ENCODE peak calls at places on chromosomes 4 and X, in four cellular contexts. D is stomach, B is neural progenitor cell, I is breast epithelium. K is an unnamed sample.

GRCh38 chrX:84144281-84144680 is 43.7 kb downstream of the RPS6KA6 start:
- DNase-seq in D (no peak), B (no peak), I (no peak), K (no peak)

GRCh38 chrX:150871341-150871811 is 27.1 kb downstream of the CD99L2 start:
- DNase-seq in D (no peak), B (no peak), I (no peak), K (no peak)

GRCh38 chrX:41559662-41560061 is 112.5 kb downstream of the NYX start:
- DNase-seq in D (no peak), B (no peak), I (no peak), K (peak; percentile 43)

GRCh38 chr4:41537267-41537890 is 578 bp upstream of the LIMCH1 start:
- DNase-seq in D (no peak), B (no peak), I (no peak), K (no peak)

GRCh38 chr4:57490520-57490919 is 380.3 kb upstream of the IGFBP7 start:
- DNase-seq in D (no peak), B (no peak), I (peak; percentile 65), K (no peak)

GRCh38 chrX:153725832-153726285 is 1.2 kb downstream of the ABCD1 start:
- DNase-seq in D (no peak), B (no peak), I (no peak), K (no peak)

GRCh38 chrX:48890934-48891401 is 6.6 kb downstream of the TIMM17B start:
- DNase-seq in D (no peak), B (peak; percentile 61), I (no peak), K (no peak)

GRCh38 chr4:148415500-148415899 is 26.7 kb downstream of the NR3C2 start:
- DNase-seq in D (no peak), B (peak; percentile 25), I (no peak), K (no peak)

GRCh38 chrX:39427492-39428289 is 626.4 kb downstream of the MID1IP1 start:
- DNase-seq in D (no peak), B (no peak), I (no peak), K (peak; percentile 13)

GRCh38 chrX:44874481-44875184 is 1.6 kb downstream of the KDM6A start:
- DNase-seq in D (peak; percentile 35), B (peak; percentile 48), I (no peak), K (no peak)

GRCh38 chr4:94306713-94307112 is 35.9 kb downstream of the HPGDS start:
- DNase-seq in D (no peak), B (no peak), I (no peak), K (no peak)

GRCh38 chr4:154683956-154684681 is 59.7 kb upstream of the LRAT start:
- DNase-seq in D (no peak), B (no peak), I (no peak), K (no peak)

GRCh38 chr4:175070444-175070843 is 152.3 kb downstream of the ADAM29 start:
- DNase-seq in D (no peak), B (no peak), I (no peak), K (no peak)

GRCh38 chr4:186570193-186570996 is 15.0 kb upstream of the MTNR1A start:
- DNase-seq in D (peak; percentile 50), B (peak; percentile 38), I (no peak), K (peak; percentile 8)

GRCh38 chrX:7086384-7086783 is 61.1 kb upstream of the STS start:
- DNase-seq in D (no peak), B (no peak), I (no peak), K (no peak)

GRCh38 chrX:9374537-9374936 is 90.3 kb upstream of the TBL1X start:
- DNase-seq in D (peak; percentile 52), B (no peak), I (no peak), K (no peak)

GRCh38 chr4:24559032-24559821 is 25.1 kb downstream of the DHX15 start:
- DNase-seq in D (no peak), B (no peak), I (no peak), K (no peak)

GRCh38 chrX:31353095-31353494 is 281.3 kb upstream of the FTHL17 start:
- DNase-seq in D (no peak), B (no peak), I (no peak), K (peak; percentile 24)

GRCh38 chr4:4329496-4329895 is 39.4 kb downstream of the ZBTB49 start:
- DNase-seq in D (no peak), B (no peak), I (no peak), K (no peak)

GRCh38 chr4:169272265-169272886 is 1.6 kb upstream of the SH3RF1 start:
- DNase-seq in D (no peak), B (no peak), I (no peak), K (no peak)

GRCh38 chr4:10526431-10527222 is 69.4 kb upstream of the ZNF518B start:
- DNase-seq in D (no peak), B (no peak), I (no peak), K (no peak)

GRCh38 chrX:153519569-153520285 is 2.3 kb downstream of the ATP2B3 start:
- DNase-seq in D (no peak), B (no peak), I (no peak), K (no peak)

GRCh38 chr4:40661803-40662202 is 32.1 kb upstream of the RBM47 start:
- DNase-seq in D (no peak), B (no peak), I (no peak), K (no peak)

GRCh38 chrX:27350476-27350875 is 112.7 kb downstream of the PPP4R3C start:
- DNase-seq in D (no peak), B (no peak), I (no peak), K (no peak)

GRCh38 chr4:68361146-68361589 is 11.3 kb upstream of the YTHDC1 start:
- DNase-seq in D (no peak), B (no peak), I (no peak), K (no peak)

GRCh38 chr4:40305329-40306193 is 29.6 kb upstream of the CHRNA9 start:
- DNase-seq in D (no peak), B (no peak), I (no peak), K (no peak)

GRCh38 chr4:100290585-100290984 is 100.3 kb upstream of the DDIT4L start:
- DNase-seq in D (no peak), B (no peak), I (no peak), K (no peak)

GRCh38 chr4:63906660-63907146 is 502.5 kb downstream of the TECRL start:
- DNase-seq in D (no peak), B (no peak), I (no peak), K (no peak)

GRCh38 chr4:122663814-122664610 is 43.1 kb upstream of the IL21 start:
- DNase-seq in D (no peak), B (no peak), I (no peak), K (no peak)

GRCh38 chrX:154370300-154370881 is 4.0 kb downstream of the FLNA start:
- DNase-seq in D (no peak), B (peak; percentile 50), I (no peak), K (no peak)

GRCh38 chr4:104491396-104491821 is 3.3 kb downstream of the CXXC4 start:
- DNase-seq in D (peak; percentile 34), B (peak; percentile 85), I (peak; percentile 52), K (no peak)

GRCh38 chr4:184958839-184959238 is 59.5 kb upstream of the HELT start:
- DNase-seq in D (no peak), B (no peak), I (no peak), K (no peak)

GRCh38 chrX:155767101-155767878 is 113.9 kb upstream of the VAMP7 start:
- DNase-seq in D (peak; percentile 47), B (peak; percentile 76), I (no peak), K (peak; percentile 42)

GRCh38 chrX:103276581-103277002 is at the start of gene TCEAL5:
- DNase-seq in D (no peak), B (no peak), I (no peak), K (no peak)

GRCh38 chr4:54173281-54173912 is 55.7 kb upstream of the PDGFRA start:
- DNase-seq in D (no peak), B (no peak), I (no peak), K (no peak)

DNA sequence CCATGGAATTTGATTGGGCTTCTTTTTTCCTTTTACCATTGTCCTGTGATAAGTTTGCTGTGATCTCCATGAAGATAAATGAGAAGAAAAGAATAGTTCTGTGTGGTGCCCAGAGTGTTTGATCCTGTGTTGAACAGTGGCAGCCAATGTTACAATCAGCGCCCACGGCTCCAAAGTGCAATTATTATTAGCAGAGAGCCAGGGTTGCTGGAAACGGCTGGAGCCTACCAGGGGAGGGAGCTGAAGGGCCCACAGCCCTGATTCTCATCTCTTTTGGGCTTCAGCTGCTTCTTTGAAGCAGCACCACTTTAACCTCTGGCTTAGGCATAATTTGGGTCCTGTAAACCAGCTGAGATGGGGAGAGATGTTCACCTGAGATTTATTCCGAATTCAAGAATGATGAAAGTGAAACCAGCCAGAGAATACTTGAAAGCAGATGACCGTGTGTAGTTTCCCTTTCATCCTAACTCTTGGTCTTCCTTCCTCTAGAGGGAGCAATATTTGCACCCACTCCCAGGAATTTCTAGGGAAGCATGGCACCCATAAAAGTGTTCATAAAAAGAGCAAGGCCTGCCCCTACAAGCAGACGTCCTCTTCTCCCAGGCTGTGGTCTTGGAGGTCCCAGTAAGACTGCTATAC is 298.3 kb downstream of the EVC2 start:
- DNase-seq in D (no peak), B (peak; percentile 15), I (no peak), K (no peak)
- TF ChIP-seq CTCF in D (no peak), B (peak; percentile 19), I (no peak), K (no peak)

GRCh38 chr4:108171541-108172230 is 3.0 kb upstream of the LEF1 start:
- DNase-seq in D (no peak), B (peak; percentile 65), I (no peak), K (no peak)
- H3K4me3 ChIP-seq in D (peak overlapping the region; percentile 50), B (peak overlapping the region; percentile 51), I (peak overlapping the region; percentile 58), K (no peak overlapping the region)

GRCh38 chr4:7850489-7850888 is 89.2 kb downstream of the AFAP1 start:
- DNase-seq in D (no peak), B (peak; percentile 20), I (no peak), K (no peak)
- TF ChIP-seq CTCF in D (no peak), B (peak; percentile 23), I (no peak), K (no peak)

GRCh38 chr4:173509031-173510001 is 20.7 kb downstream of the HAND2 start:
- DNase-seq in D (no peak), B (peak; percentile 66), I (no peak), K (no peak)

GRCh38 chr4:173506780-173507211 is 23.2 kb downstream of the HAND2 start:
- DNase-seq in D (no peak), B (peak; percentile 75), I (no peak), K (no peak)

GRCh38 chr4:173505924-173506779 is 23.9 kb downstream of the HAND2 start:
- DNase-seq in D (peak; percentile 59), B (peak; percentile 81), I (no peak), K (no peak)

GRCh38 chr4:173508386-173509002 is 21.5 kb downstream of the HAND2 start:
- DNase-seq in D (no peak), B (peak; percentile 61), I (no peak), K (no peak)

GRCh38 chr4:173507471-173508385 is 22.3 kb downstream of the HAND2 start:
- DNase-seq in D (no peak), B (peak; percentile 46), I (no peak), K (no peak)
- H3K4me3 ChIP-seq in D (peak overlapping the region; percentile 43), B (peak overlapping the region; percentile 16), I (no peak overlapping the region), K (no peak overlapping the region)

DNA sequence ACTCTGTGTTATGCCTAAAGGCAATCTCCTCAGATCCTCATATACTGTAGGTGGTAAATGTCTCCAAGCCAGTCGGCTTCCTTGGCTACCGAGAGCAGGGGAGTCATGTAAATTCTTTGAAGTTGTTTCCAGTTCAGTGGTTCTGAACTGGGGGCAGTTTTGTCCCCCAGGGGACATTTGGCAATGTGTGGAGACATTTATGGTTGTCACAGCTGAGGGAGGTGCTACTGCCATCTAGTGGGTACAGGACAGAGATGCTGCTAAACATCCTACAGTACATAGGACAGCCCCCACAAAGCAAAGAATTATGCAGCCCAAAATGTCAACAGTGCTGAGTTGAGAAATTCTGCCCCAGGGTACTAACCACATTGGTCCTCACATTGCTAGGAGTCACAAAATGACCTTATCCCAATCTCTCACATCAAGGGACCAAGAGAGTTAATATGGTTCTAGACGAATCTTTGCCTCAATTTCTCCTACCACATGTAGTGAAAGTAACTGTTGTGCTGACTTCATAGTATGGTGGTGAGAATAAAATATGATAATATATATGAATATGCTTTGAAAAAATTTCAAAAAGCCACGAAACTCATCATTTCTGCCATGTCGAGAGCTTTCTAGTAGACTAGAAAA is 104.4 kb upstream of the ARHGAP24 start:
- DNase-seq in D (peak; percentile 28), B (peak; percentile 67), I (no peak), K (peak; percentile 13)
- TF ChIP-seq CTCF in D (no peak), B (peak; percentile 90), I (peak; percentile 32), K (peak; percentile 86)